ENCODE peak calls at places on chromosomes 1 and 21, in eight cellular contexts. A, L, G, E, P, B, S and Y are unnamed samples.

GRCh38 chr1:192977089-192977706 is 82.0 kb downstream of the UCHL5 start:
- DNase-seq in L (no peak), E (no peak), A (no peak), B (no peak), P (no peak), G (no peak), S (no peak), Y (no peak)

GRCh38 chr1:1550591-1551432 is 10.4 kb upstream of the TMEM240 start:
- DNase-seq in B (peak; percentile 40), G (no peak), A (peak; percentile 64), L (no peak), E (no peak), S (no peak), P (no peak), Y (peak; percentile 57)

GRCh38 chr1:61980561-61980960 is 214.1 kb upstream of the L1TD1 start:
- DNase-seq in B (no peak), A (no peak), S (no peak), P (no peak), E (no peak), L (no peak), G (no peak), Y (no peak)

GRCh38 chr1:235831148-235831547 is 35.6 kb downstream of the LYST start:
- DNase-seq in B (peak; percentile 65), A (peak; percentile 46), S (no peak), P (no peak), G (peak; percentile 23), E (no peak), L (peak; percentile 6), Y (no peak)

GRCh38 chr1:172002725-172003345 is 161.5 kb downstream of the DNM3 start:
- DNase-seq in G (no peak), P (peak; percentile 44), E (no peak), A (peak; percentile 45), L (peak; percentile 54), S (peak; percentile 48), B (peak; percentile 68), Y (no peak)

GRCh38 chr1:63827411-63828321 is 53.8 kb downstream of the ROR1 start:
- DNase-seq in E (no peak), S (no peak), G (no peak), B (no peak), L (peak; percentile 13), P (no peak), A (peak; percentile 50), Y (no peak)

GRCh38 chr1:45205000-45205909 is 1.1 kb downstream of the ZSWIM5 start:
- DNase-seq in L (no peak), E (no peak), B (peak; percentile 42), A (peak; percentile 31), P (peak; percentile 39), S (peak; percentile 6), G (no peak), Y (no peak)

GRCh38 chr1:244088161-244088560 is 37.1 kb downstream of the ZBTB18 start:
- DNase-seq in G (no peak), L (no peak), S (no peak), E (no peak), B (no peak), A (no peak), P (no peak), Y (no peak)

GRCh38 chr21:14880922-14881321 is 183.9 kb downstream of the NRIP1 start:
- DNase-seq in E (no peak), L (no peak), G (no peak), B (peak; percentile 86), P (no peak), S (no peak), A (no peak), Y (no peak)

GRCh38 chr1:39196244-39197215 is 8.0 kb upstream of the MACF1 start:
- DNase-seq in S (peak; percentile 81), B (peak; percentile 83), L (peak; percentile 66), P (no peak), G (peak; percentile 45), E (no peak), A (peak; percentile 44), Y (no peak)

GRCh38 chr21:15285567-15285966 is 220.8 kb upstream of the NRIP1 start:
- DNase-seq in P (no peak), L (no peak), G (no peak), S (no peak), E (no peak), A (no peak), B (no peak), Y (no peak)

GRCh38 chr21:37374026-37374425 is 7.5 kb downstream of the DYRK1A start:
- DNase-seq in A (no peak), B (peak; percentile 83), E (no peak), G (no peak), P (no peak), L (no peak), S (no peak), Y (no peak)

GRCh38 chr1:193700710-193701355 is 514.4 kb upstream of the B3GALT2 start:
- DNase-seq in L (peak; percentile 78), S (no peak), E (no peak), G (no peak), B (peak; percentile 84), A (peak; percentile 1), P (peak; percentile 17), Y (no peak)

GRCh38 chr1:175434268-175434860 is 241.8 kb upstream of the KIAA0040 start:
- DNase-seq in S (no peak), G (peak; percentile 3), A (no peak), B (no peak), E (no peak), L (no peak), P (peak; percentile 12), Y (no peak)

GRCh38 chr1:158813159-158813558 is 18.0 kb upstream of the MNDA start:
- DNase-seq in G (no peak), P (no peak), E (no peak), B (no peak), A (no peak), S (no peak), L (no peak), Y (no peak)

GRCh38 chr1:53682369-53682685 is 56.6 kb downstream of the GLIS1 start:
- DNase-seq in E (no peak), P (no peak), S (no peak), G (no peak), A (no peak), B (no peak), L (no peak), Y (no peak)

GRCh38 chr1:31627301-31627929 is 9.9 kb downstream of the HCRTR1 start:
- DNase-seq in E (no peak), S (no peak), A (no peak), B (no peak), L (no peak), G (no peak), P (no peak), Y (no peak)

GRCh38 chr21:44262338-44263048 is 796 bp upstream of the DNMT3L start:
- DNase-seq in P (no peak), A (no peak), G (no peak), L (no peak), B (no peak), S (no peak), E (no peak), Y (no peak)

GRCh38 chr1:158055854-158056253 is 62.4 kb downstream of the KIRREL1 start:
- DNase-seq in L (no peak), S (no peak), B (peak; percentile 16), A (no peak), G (no peak), E (no peak), P (no peak), Y (no peak)

GRCh38 chr1:2078170-2078569 is 28.0 kb downstream of the PRKCZ start:
- DNase-seq in E (no peak), G (no peak), S (no peak), P (no peak), L (no peak), A (no peak), B (no peak), Y (no peak)

GRCh38 chr1:231682761-231683160 is 56.2 kb downstream of the DISC1 start:
- DNase-seq in G (no peak), P (peak; percentile 18), A (no peak), B (no peak), S (no peak), L (no peak), E (no peak), Y (no peak)

GRCh38 chr1:113924473-113924872 is 4.7 kb upstream of the HIPK1 start:
- DNase-seq in E (no peak), A (no peak), G (no peak), P (no peak), L (no peak), B (no peak), S (no peak), Y (no peak)

GRCh38 chr1:35945327-35945726 is 14.4 kb downstream of the AGO3 start:
- DNase-seq in L (no peak), G (no peak), E (no peak), P (no peak), S (no peak), A (no peak), B (no peak), Y (no peak)

GRCh38 chr1:12145616-12146342 is 21.0 kb upstream of the TNFRSF1B start:
- DNase-seq in E (no peak), P (no peak), L (no peak), A (no peak), G (no peak), S (no peak), B (no peak), Y (no peak)

GRCh38 chr1:2408456-2408855 is 3.9 kb downstream of the PEX10 start:
- DNase-seq in L (no peak), B (no peak), P (no peak), E (no peak), A (no peak), G (no peak), S (no peak), Y (no peak)

GRCh38 chr1:8516793-8517556 is 199.1 kb downstream of the SLC45A1 start:
- DNase-seq in P (peak; percentile 29), A (no peak), B (peak; percentile 77), S (no peak), E (no peak), L (no peak), G (no peak), Y (no peak)

GRCh38 chr1:223233410-223234163 is 90.5 kb upstream of the TLR5 start:
- DNase-seq in L (peak; percentile 86), S (no peak), E (no peak), P (no peak), G (peak; percentile 8), B (peak; percentile 79), A (peak; percentile 78), Y (peak; percentile 21)

GRCh38 chr1:42966688-42967609 is 8.3 kb upstream of the SLC2A1 start:
- DNase-seq in A (peak; percentile 89), G (no peak), L (peak; percentile 87), P (peak; percentile 80), B (peak; percentile 90), S (no peak), E (no peak), Y (peak; percentile 62)

GRCh38 chr1:117320515-117320914 is 46.7 kb upstream of the MAN1A2 start:
- DNase-seq in S (no peak), L (no peak), E (no peak), A (no peak), G (no peak), B (no peak), P (no peak), Y (no peak)

GRCh38 chr1:147670319-147671003 is at the start of gene ACP6:
- DNase-seq in P (peak; percentile 94), E (peak; percentile 68), B (peak; percentile 94), S (peak; percentile 93), G (peak; percentile 89), L (peak; percentile 95), A (peak; percentile 93), Y (peak; percentile 74)

GRCh38 chr21:42846221-42846620 is 33.1 kb downstream of the WDR4 start:
- DNase-seq in B (no peak), L (no peak), G (no peak), P (no peak), E (no peak), A (no peak), S (no peak), Y (peak; percentile 0)

GRCh38 chr1:206708058-206708457 is 23.4 kb downstream of the MAPKAPK2 start:
- DNase-seq in P (no peak), E (no peak), S (no peak), G (no peak), L (no peak), B (no peak), A (no peak), Y (no peak)

GRCh38 chr1:93708734-93709481 is 27.3 kb upstream of the BCAR3 start:
- DNase-seq in E (no peak), P (peak; percentile 5), S (peak; percentile 41), B (peak; percentile 27), G (no peak), L (peak; percentile 81), A (peak; percentile 25), Y (no peak)

GRCh38 chr1:59361766-59362165 is 64.9 kb downstream of the FGGY start:
- DNase-seq in G (no peak), P (no peak), B (no peak), L (no peak), A (no peak), E (no peak), S (no peak), Y (no peak)